ENCODE peak calls at places on chromosomes 12 and 14, in ten cellular contexts. G, R, H, T, S, N, U, C, Z and W are unnamed samples.

GRCh38 chr12:570949-571794 is 92.1 kb downstream of the NINJ2 start:
- DNase-seq in T (no peak), H (peak; percentile 68), Z (peak; percentile 84), U (peak; percentile 86), C (peak; percentile 73), G (peak; percentile 97), S (peak; percentile 26), R (peak; percentile 85), N (peak; percentile 76), W (peak; percentile 60)

GRCh38 chr14:71591929-71592328 is 340.3 kb upstream of the RGS6 start:
- DNase-seq in G (no peak), R (peak; percentile 66), S (no peak), C (no peak), H (no peak), N (no peak), T (peak; percentile 59), Z (no peak), U (no peak), W (peak; percentile 74)

GRCh38 chr12:88182431-88182830 is 40.3 kb downstream of the TMTC3 start:
- DNase-seq in T (no peak), Z (no peak), N (no peak), H (no peak), U (no peak), S (no peak), C (no peak), G (no peak), R (peak; percentile 83), W (no peak)

GRCh38 chr14:60311417-60311816 is 62.4 kb downstream of the PPM1A start:
- DNase-seq in R (peak; percentile 41), U (no peak), Z (no peak), H (no peak), G (no peak), S (no peak), N (no peak), T (no peak), C (no peak), W (no peak)

GRCh38 chr12:53358836-53359419 is 21.0 kb upstream of the SP1 start:
- DNase-seq in U (no peak), T (no peak), S (no peak), Z (no peak), H (no peak), C (no peak), N (no peak), G (no peak), R (no peak), W (no peak)

GRCh38 chr14:84591827-84592540 is 938.0 kb upstream of the FLRT2 start:
- DNase-seq in R (no peak), T (no peak), Z (no peak), G (no peak), C (no peak), U (no peak), N (no peak), H (no peak), S (no peak), W (no peak)

GRCh38 chr14:68291820-68292219 is 472.2 kb downstream of the RAD51B start:
- DNase-seq in U (no peak), C (no peak), N (no peak), S (no peak), H (no peak), R (peak; percentile 16), T (no peak), Z (no peak), G (no peak), W (no peak)

GRCh38 chr14:92458959-92459478 is 54.6 kb upstream of the RIN3 start:
- DNase-seq in Z (peak; percentile 6), S (no peak), G (no peak), H (no peak), R (no peak), U (no peak), T (no peak), N (no peak), C (no peak), W (no peak)

DNA sequence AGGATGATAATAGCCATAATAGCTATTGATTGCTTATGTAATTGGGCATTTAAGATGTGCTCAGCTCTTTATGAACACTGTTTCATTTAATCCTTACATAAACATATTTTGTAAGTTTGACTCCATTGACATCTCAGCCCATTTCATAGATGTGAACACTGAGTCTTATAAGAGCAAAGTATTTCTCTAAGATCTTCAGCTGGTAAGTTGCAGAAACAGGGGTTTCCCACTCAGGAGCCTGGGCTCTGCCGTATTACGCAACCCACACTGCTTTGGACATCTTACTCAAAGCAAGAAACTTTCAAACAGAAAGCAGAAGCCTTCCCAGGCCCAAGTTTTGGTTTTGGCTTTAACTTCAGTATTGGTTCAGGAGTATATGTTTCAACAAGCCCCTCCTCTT is 705.1 kb downstream of the MED13L start:
- DNase-seq in C (no peak), R (no peak), T (no peak), S (no peak), U (no peak), G (no peak), N (no peak), Z (no peak), H (no peak), W (peak; percentile 1)
- H3K4me3 ChIP-seq in C (no peak overlapping the region), R (no peak overlapping the region), T (no peak overlapping the region), S (no peak overlapping the region), U (no peak overlapping the region), G (no peak overlapping the region), N (no peak overlapping the region), Z (no peak overlapping the region), H (no peak overlapping the region), W (no peak overlapping the region)

GRCh38 chr14:99231181-99231849 is 40.7 kb downstream of the BCL11B start:
- DNase-seq in G (no peak), T (no peak), S (no peak), N (peak; percentile 43), C (no peak), H (no peak), Z (no peak), R (no peak), U (no peak), W (no peak)

GRCh38 chr14:99231850-99232401 is 40.1 kb downstream of the BCL11B start:
- DNase-seq in R (no peak), N (peak; percentile 71), H (no peak), U (peak; percentile 8), C (no peak), S (no peak), G (no peak), T (no peak), Z (no peak), W (no peak)

GRCh38 chr14:99232406-99233214 is 39.4 kb downstream of the BCL11B start:
- DNase-seq in R (no peak), Z (no peak), N (no peak), U (no peak), T (no peak), H (no peak), S (no peak), G (no peak), C (no peak), W (no peak)

GRCh38 chr14:99230271-99231141 is 41.5 kb downstream of the BCL11B start:
- DNase-seq in N (no peak), R (no peak), C (no peak), U (no peak), T (no peak), G (no peak), S (no peak), H (no peak), Z (no peak), W (no peak)

DNA sequence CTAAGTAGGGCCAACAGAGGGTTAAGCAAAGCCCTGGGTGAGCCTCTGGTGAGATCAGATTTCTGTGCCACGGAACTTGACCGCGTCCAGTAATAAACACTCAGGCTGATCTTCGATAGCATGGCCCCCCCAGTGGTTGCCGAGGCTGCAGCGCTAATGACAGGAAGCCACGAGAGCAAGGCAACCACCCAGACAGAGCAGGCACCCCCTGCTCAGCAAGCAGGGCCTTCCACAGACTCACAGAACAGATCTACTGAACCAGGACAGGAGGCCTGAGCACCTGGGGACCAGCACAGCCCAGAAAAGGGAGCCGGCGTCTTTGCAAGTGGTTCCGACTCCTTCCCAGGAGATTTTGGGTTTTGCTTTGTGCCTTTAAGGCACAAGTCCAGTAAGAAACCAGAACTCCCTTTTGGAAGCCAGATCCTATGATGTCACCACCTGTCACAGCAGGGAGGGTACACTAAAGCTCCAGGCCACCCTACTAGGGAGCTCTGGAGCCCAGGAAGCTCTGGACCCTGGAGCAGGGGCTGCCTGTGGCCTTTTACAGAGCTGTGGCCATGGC is 42.3 kb downstream of the BCL11B start:
- DNase-seq in T (no peak), H (no peak), Z (no peak), G (no peak), U (no peak), N (no peak), R (no peak), S (no peak), C (no peak), W (no peak)
- TF ChIP-seq CTCF in T (no peak), H (no peak), Z (no peak), G (no peak), U (no peak), N (no peak), R (no peak), S (no peak), C (no peak), W (no peak)

DNA sequence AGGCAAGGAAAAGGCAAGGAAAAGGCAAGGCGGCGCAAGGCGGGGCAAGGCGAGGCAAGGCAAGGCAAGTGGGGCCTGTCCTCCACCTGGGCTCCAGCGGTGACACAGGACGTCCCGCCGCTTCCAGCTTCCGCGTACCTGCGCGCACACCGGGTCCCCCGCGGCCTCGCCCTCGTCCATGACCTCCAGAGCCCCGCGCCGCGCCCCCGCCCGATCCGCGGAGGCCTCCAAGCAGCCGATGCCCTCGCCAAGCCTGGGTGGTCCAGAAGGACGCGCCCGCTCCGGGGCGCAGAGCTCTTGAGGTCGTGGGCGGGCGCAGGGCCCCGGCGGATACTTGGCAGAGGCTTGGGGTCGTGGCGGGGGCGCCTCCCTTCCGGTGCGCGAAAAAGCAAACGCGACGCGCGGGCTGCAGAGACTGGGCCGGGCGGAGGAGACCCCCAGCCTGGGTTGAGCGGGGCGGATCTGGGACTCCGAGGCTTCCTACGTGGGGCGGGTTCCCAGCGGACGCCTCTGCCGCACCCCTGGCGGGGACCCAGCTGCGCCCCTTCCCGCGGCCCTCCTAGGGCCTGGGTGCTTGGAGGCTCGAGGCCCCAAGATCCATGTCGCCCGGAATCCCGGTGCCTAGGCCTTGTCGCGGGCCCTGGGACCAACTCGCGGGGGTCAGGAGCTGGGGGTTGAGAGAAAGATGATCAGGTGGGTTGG is 60.7 kb upstream of the EIF5 start:
- DNase-seq in Z (peak; percentile 72), S (no peak), R (no peak), G (no peak), T (no peak), N (peak; percentile 56), C (no peak), H (no peak), U (no peak), W (no peak)
- H3K4me3 ChIP-seq in Z (no peak overlapping the region), S (no peak overlapping the region), R (no peak overlapping the region), G (no peak overlapping the region), T (no peak overlapping the region), N (peak overlapping the region; percentile 24), C (peak overlapping the region; percentile 64), H (peak overlapping the region; percentile 55), U (no peak overlapping the region), W (no peak overlapping the region)

GRCh38 chr12:120367924-120368788 is 808 bp downstream of the MSI1 start:
- DNase-seq in S (no peak), Z (peak; percentile 52), U (no peak), G (no peak), N (no peak), H (no peak), C (no peak), R (no peak), T (no peak), W (no peak)

GRCh38 chr12:120366884-120367251 is 2.1 kb downstream of the MSI1 start:
- DNase-seq in Z (no peak), H (no peak), T (no peak), G (no peak), R (no peak), U (no peak), N (no peak), S (no peak), C (no peak), W (no peak)

GRCh38 chr12:120366341-120366705 is 2.6 kb downstream of the MSI1 start:
- DNase-seq in R (no peak), N (no peak), T (no peak), G (no peak), S (no peak), U (no peak), C (no peak), H (no peak), Z (no peak), W (no peak)

GRCh38 chr12:120368789-120369475 is at the start of gene MSI1:
- DNase-seq in U (peak; percentile 64), H (no peak), R (no peak), Z (peak; percentile 46), C (no peak), T (no peak), G (no peak), N (no peak), S (no peak), W (no peak)

GRCh38 chr12:120367252-120367923 is 1.6 kb downstream of the MSI1 start:
- DNase-seq in C (no peak), G (no peak), R (no peak), Z (peak; percentile 51), U (peak; percentile 30), S (no peak), T (no peak), N (no peak), H (no peak), W (no peak)
- TF ChIP-seq CTCF in C (no peak), G (peak; percentile 39), R (peak; percentile 58), Z (no peak), U (no peak), S (peak; percentile 33), T (peak; percentile 75), N (no peak), H (no peak), W (peak; percentile 22)